ENCODE peak calls at places on chromosomes 2 and 18, in six cellular contexts. Q is HepG2, H is GM12878, G is HCT116, A is K562, R is H1. D is an unnamed sample.

GRCh38 chr18:49174478-49174877 is 223.7 kb upstream of the SMAD7 start:
- DNase-seq in Q (no peak), H (no peak), G (no peak), A (no peak), R (no peak), D (no peak)

GRCh38 chr2:200422071-200422470 is 87.8 kb downstream of the KCTD18 start:
- DNase-seq in Q (no peak), H (no peak), G (no peak), A (no peak), R (no peak), D (no peak)

GRCh38 chr2:146927080-146927714 is 917.6 kb upstream of the ACVR2A start:
- DNase-seq in Q (peak; percentile 28), H (no peak), G (peak; percentile 39), A (no peak), R (peak; percentile 44), D (peak; percentile 59)

GRCh38 chr2:170006592-170007327 is 171.2 kb upstream of the MYO3B start:
- DNase-seq in Q (no peak), H (no peak), G (no peak), A (no peak), R (no peak), D (peak; percentile 90)

GRCh38 chr18:33849731-33850130 is 271.7 kb downstream of the ASXL3 start:
- DNase-seq in Q (no peak), H (no peak), G (no peak), A (no peak), R (no peak), D (no peak)

GRCh38 chr18:59155140-59155539 is 15.5 kb downstream of the SEC11C start:
- DNase-seq in Q (no peak), H (no peak), G (no peak), A (no peak), R (no peak), D (no peak)

GRCh38 chr2:51256736-51257135 is 224.8 kb upstream of the NRXN1 start:
- DNase-seq in Q (no peak), H (no peak), G (no peak), A (no peak), R (no peak), D (no peak)

GRCh38 chr18:44917865-44918476 is 237.3 kb downstream of the SETBP1 start:
- DNase-seq in Q (peak; percentile 10), H (no peak), G (no peak), A (no peak), R (no peak), D (no peak)

GRCh38 chr2:197925204-197925603 is 120.8 kb downstream of the PLCL1 start:
- DNase-seq in Q (no peak), H (no peak), G (no peak), A (no peak), R (no peak), D (no peak)

GRCh38 chr2:15988724-15989123 is 48.4 kb downstream of the MYCN start:
- DNase-seq in Q (no peak), H (no peak), G (no peak), A (no peak), R (no peak), D (no peak)

GRCh38 chr2:53575606-53576360 is 191.8 kb upstream of the CHAC2 start:
- DNase-seq in Q (no peak), H (no peak), G (no peak), A (no peak), R (no peak), D (no peak)

GRCh38 chr2:71455011-71455740 is 1.8 kb downstream of the DYSF start:
- DNase-seq in Q (no peak), H (no peak), G (no peak), A (no peak), R (no peak), D (peak; percentile 42)

GRCh38 chr2:222960126-222960525 is 91.9 kb upstream of the KCNE4 start:
- DNase-seq in Q (no peak), H (peak; percentile 34), G (no peak), A (no peak), R (no peak), D (no peak)

GRCh38 chr2:24382363-24383021 is 22.2 kb upstream of the ITSN2 start:
- DNase-seq in Q (no peak), H (no peak), G (peak; percentile 65), A (peak; percentile 80), R (no peak), D (peak; percentile 66)

GRCh38 chr2:43212931-43213330 is 13.5 kb downstream of the ZFP36L2 start:
- DNase-seq in Q (no peak), H (no peak), G (no peak), A (no peak), R (no peak), D (no peak)

GRCh38 chr2:96556441-96557330 is 20.1 kb downstream of the ARID5A start:
- DNase-seq in Q (peak; percentile 99), H (no peak), G (peak; percentile 97), A (peak; percentile 48), R (no peak), D (peak; percentile 43)

GRCh38 chr2:133837441-133838090 is 269.3 kb upstream of the NCKAP5 start:
- DNase-seq in Q (no peak), H (no peak), G (no peak), A (no peak), R (no peak), D (no peak)

GRCh38 chr18:26549486-26550435 is 1.4 kb upstream of the KCTD1 start:
- DNase-seq in Q (peak; percentile 12), H (no peak), G (peak; percentile 53), A (no peak), R (no peak), D (peak; percentile 38)

GRCh38 chr2:52594036-52594435 is 1173.6 kb upstream of the CHAC2 start:
- DNase-seq in Q (no peak), H (no peak), G (no peak), A (no peak), R (no peak), D (peak; percentile 51)

GRCh38 chr18:44799422-44800421 is 119.0 kb downstream of the SETBP1 start:
- DNase-seq in Q (no peak), H (peak; percentile 48), G (no peak), A (no peak), R (no peak), D (no peak)

GRCh38 chr2:94861308-94862152 is 9.7 kb upstream of the TEKT4 start:
- DNase-seq in Q (no peak), H (no peak), G (no peak), A (no peak), R (no peak), D (no peak)
- TF ChIP-seq EZH2 in Q (no peak), H (no peak), G (no peak), A (no peak), R (no peak), D (no peak)

GRCh38 chr2:121688820-121689219 is 39.6 kb upstream of the CLASP1 start:
- DNase-seq in Q (no peak), H (no peak), G (no peak), A (no peak), R (no peak), D (no peak)

GRCh38 chr2:121682396-121683298 is 33.4 kb upstream of the CLASP1 start:
- DNase-seq in Q (no peak), H (no peak), G (no peak), A (no peak), R (no peak), D (no peak)

GRCh38 chr2:121690095-121690494 is 40.8 kb upstream of the CLASP1 start:
- DNase-seq in Q (no peak), H (no peak), G (no peak), A (peak; percentile 71), R (no peak), D (no peak)

GRCh38 chr2:121689356-121689755 is 40.1 kb upstream of the CLASP1 start:
- DNase-seq in Q (peak; percentile 69), H (no peak), G (no peak), A (peak; percentile 39), R (no peak), D (peak; percentile 77)

GRCh38 chr2:121686218-121686617 is 37.0 kb upstream of the CLASP1 start:
- DNase-seq in Q (no peak), H (no peak), G (no peak), A (no peak), R (no peak), D (no peak)
- TF ChIP-seq MAX in Q (no peak), H (no peak), G (no peak), A (no peak), R (no peak), D (no peak)

GRCh38 chr2:152175368-152176112 is at the start of gene STAM2:
- DNase-seq in Q (peak; percentile 89), H (peak; percentile 72), G (peak; percentile 79), A (peak; percentile 94), R (peak; percentile 80), D (peak; percentile 95)

GRCh38 chr2:152171733-152172132 is 3.8 kb downstream of the STAM2 start:
- DNase-seq in Q (no peak), H (no peak), G (no peak), A (no peak), R (no peak), D (peak; percentile 29)

GRCh38 chr2:152175012-152175367 is 573 bp downstream of the STAM2 start:
- DNase-seq in Q (no peak), H (no peak), G (no peak), A (no peak), R (no peak), D (no peak)

GRCh38 chr2:152174574-152174973 is 989 bp downstream of the STAM2 start:
- DNase-seq in Q (no peak), H (no peak), G (no peak), A (no peak), R (no peak), D (peak; percentile 2)

GRCh38 chr2:152176113-152176714 is 651 bp upstream of the STAM2 start:
- DNase-seq in Q (peak; percentile 34), H (no peak), G (no peak), A (no peak), R (no peak), D (no peak)
- TF ChIP-seq EZH2 in Q (no peak), H (no peak), G (no peak), A (no peak), R (no peak), D (no peak)

GRCh38 chr2:235418918-235419317 is 74.9 kb upstream of the AGAP1 start:
- DNase-seq in Q (no peak), H (no peak), G (no peak), A (peak; percentile 21), R (no peak), D (no peak)

GRCh38 chr2:235413084-235413483 is 80.8 kb upstream of the AGAP1 start:
- DNase-seq in Q (no peak), H (no peak), G (no peak), A (no peak), R (no peak), D (no peak)

GRCh38 chr2:235419996-235420395 is 73.8 kb upstream of the AGAP1 start:
- DNase-seq in Q (no peak), H (no peak), G (no peak), A (no peak), R (no peak), D (no peak)

GRCh38 chr2:235414422-235414821 is 79.4 kb upstream of the AGAP1 start:
- DNase-seq in Q (no peak), H (no peak), G (no peak), A (no peak), R (no peak), D (no peak)

GRCh38 chr2:235416816-235417499 is 76.9 kb upstream of the AGAP1 start:
- DNase-seq in Q (peak; percentile 43), H (no peak), G (no peak), A (peak; percentile 40), R (no peak), D (no peak)
- TF ChIP-seq MAX in Q (no peak), H (no peak), G (no peak), A (no peak), R (no peak), D (no peak)